ENCODE peak calls at places on chromosomes 13 and 19, in five cellular contexts. One of them, this sample, is unnamed.

GRCh38 chr19:29845576-29846176 is 33.9 kb downstream of the CCNE1 start:
- DNase-seq in GM12878: no peak
- DNase-seq in left ventricle myocardium inferior: no peak
- DNase-seq in body of pancreas: no peak
- DNase-seq in tibial nerve: no peak
- DNase-seq in this sample: no peak

GRCh38 chr19:40053491-40053890 is 2.5 kb downstream of the ZNF780B start:
- DNase-seq in GM12878: no peak
- DNase-seq in body of pancreas: no peak
- DNase-seq in left ventricle myocardium inferior: no peak
- DNase-seq in tibial nerve: no peak
- DNase-seq in this sample: no peak

GRCh38 chr13:40681341-40682051 is 15.1 kb upstream of the FOXO1 start:
- DNase-seq in tibial nerve: no peak
- DNase-seq in body of pancreas: no peak
- DNase-seq in left ventricle myocardium inferior: no peak
- DNase-seq in GM12878: no peak
- DNase-seq in this sample: no peak

GRCh38 chr13:43924549-43925245 is 45.0 kb downstream of the LACC1 start:
- DNase-seq in body of pancreas: no peak
- DNase-seq in left ventricle myocardium inferior: no peak
- DNase-seq in GM12878: peak
- DNase-seq in tibial nerve: no peak
- DNase-seq in this sample: no peak

GRCh38 chr13:51955281-51955771 is 55.9 kb downstream of the ATP7B start:
- DNase-seq in GM12878: no peak
- DNase-seq in tibial nerve: no peak
- DNase-seq in body of pancreas: no peak
- DNase-seq in left ventricle myocardium inferior: no peak
- DNase-seq in this sample: peak

GRCh38 chr19:57686727-57687126 is 5.0 kb downstream of the ZNF551 start:
- DNase-seq in GM12878: no peak
- DNase-seq in body of pancreas: no peak
- DNase-seq in left ventricle myocardium inferior: no peak
- DNase-seq in tibial nerve: no peak
- DNase-seq in this sample: no peak

GRCh38 chr13:34675626-34676025 is 266.4 kb upstream of the NBEA start:
- DNase-seq in GM12878: no peak
- DNase-seq in body of pancreas: no peak
- DNase-seq in tibial nerve: no peak
- DNase-seq in left ventricle myocardium inferior: no peak
- DNase-seq in this sample: no peak

GRCh38 chr19:48713041-48713863 is 6.3 kb downstream of the MAMSTR start:
- DNase-seq in left ventricle myocardium inferior: no peak
- DNase-seq in body of pancreas: peak
- DNase-seq in GM12878: no peak
- DNase-seq in tibial nerve: no peak
- DNase-seq in this sample: no peak

GRCh38 chr13:36807616-36808015 is 11.4 kb upstream of the RFXAP start:
- DNase-seq in GM12878: no peak
- DNase-seq in body of pancreas: no peak
- DNase-seq in left ventricle myocardium inferior: no peak
- DNase-seq in tibial nerve: no peak
- DNase-seq in this sample: no peak

GRCh38 chr13:90553167-90553566 is 794.3 kb upstream of the MIR17HG start:
- DNase-seq in tibial nerve: no peak
- DNase-seq in body of pancreas: no peak
- DNase-seq in GM12878: no peak
- DNase-seq in left ventricle myocardium inferior: no peak
- DNase-seq in this sample: no peak

DNA sequence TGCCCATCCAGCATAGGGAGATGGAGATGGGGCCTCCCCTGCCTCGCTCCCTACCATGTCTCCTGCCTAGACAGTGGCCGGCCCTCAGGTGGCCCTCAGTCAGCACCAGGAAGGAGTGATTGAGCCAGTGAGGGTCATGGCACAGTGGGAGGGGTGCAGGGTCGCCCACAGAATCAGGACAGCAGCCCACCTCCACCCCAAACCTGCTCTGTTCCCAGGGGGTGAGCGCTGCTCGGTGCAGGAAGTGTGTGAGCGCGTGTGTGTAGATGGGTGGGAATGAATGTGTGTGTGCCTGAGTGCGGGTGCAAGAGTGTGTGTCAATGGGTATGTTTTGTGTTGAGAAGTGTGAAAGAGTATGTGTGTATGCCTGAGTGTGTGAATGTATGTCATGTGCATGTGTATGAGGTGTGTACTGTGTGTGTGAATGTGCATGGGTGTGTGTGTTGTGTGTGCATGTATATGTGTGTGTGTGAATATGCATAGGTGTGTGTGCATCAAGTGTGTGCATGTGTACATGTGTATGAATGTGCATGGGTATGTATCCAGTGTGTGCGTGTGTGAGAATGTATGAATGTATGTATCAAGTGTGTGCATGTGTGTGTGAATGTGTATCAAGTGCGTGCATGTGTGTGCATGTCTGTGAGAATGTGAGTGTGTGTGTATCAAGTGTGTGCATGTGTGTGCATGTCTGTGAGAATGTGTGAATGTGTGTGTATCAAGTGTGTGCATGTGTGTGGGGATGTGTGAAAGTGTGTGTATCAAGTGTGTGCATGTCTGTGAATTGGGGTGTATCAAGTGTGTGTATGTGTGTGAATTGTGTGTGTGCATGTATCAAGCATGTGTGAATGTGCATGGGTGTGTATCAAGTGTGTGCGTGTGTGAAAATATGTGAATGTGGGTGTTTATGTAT is 12.0 kb downstream of the EVI5L start:
- DNase-seq in left ventricle myocardium inferior: peak
- DNase-seq in tibial nerve: no peak
- DNase-seq in GM12878: no peak
- DNase-seq in body of pancreas: no peak
- DNase-seq in this sample: no peak
- H3K4me3 ChIP-seq in left ventricle myocardium inferior: no peak
- H3K4me3 ChIP-seq in tibial nerve: no peak
- H3K4me3 ChIP-seq in GM12878: no peak
- H3K4me3 ChIP-seq in body of pancreas: no peak
- H3K4me3 ChIP-seq in this sample: no peak

DNA sequence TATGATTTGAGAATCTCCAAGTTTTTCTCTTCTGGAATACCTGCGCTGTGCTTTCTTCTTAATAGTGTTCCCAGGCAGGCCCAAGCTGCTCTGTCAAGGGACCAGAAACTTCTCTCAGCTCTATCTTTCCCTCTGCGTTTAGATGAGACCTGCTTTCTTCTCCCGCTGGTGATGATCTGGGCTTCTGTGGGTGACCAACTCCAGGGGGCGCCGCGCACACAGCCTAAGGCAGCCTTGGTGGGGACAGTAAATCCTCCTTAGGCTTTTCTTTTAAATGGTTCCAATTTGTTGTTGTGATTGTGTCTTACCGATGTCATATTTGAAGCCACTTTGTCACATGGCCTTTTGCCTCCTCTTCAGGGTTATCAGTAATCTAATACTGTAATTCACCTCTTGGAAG is 439.4 kb upstream of the KLF12 start:
- DNase-seq in body of pancreas: no peak
- DNase-seq in GM12878: no peak
- DNase-seq in left ventricle myocardium inferior: peak
- DNase-seq in tibial nerve: no peak
- DNase-seq in this sample: no peak
- TF ChIP-seq CTCF in body of pancreas: no peak
- TF ChIP-seq CTCF in GM12878: peak
- TF ChIP-seq CTCF in left ventricle myocardium inferior: peak
- TF ChIP-seq CTCF in tibial nerve: no peak
- TF ChIP-seq CTCF in this sample: peak

DNA sequence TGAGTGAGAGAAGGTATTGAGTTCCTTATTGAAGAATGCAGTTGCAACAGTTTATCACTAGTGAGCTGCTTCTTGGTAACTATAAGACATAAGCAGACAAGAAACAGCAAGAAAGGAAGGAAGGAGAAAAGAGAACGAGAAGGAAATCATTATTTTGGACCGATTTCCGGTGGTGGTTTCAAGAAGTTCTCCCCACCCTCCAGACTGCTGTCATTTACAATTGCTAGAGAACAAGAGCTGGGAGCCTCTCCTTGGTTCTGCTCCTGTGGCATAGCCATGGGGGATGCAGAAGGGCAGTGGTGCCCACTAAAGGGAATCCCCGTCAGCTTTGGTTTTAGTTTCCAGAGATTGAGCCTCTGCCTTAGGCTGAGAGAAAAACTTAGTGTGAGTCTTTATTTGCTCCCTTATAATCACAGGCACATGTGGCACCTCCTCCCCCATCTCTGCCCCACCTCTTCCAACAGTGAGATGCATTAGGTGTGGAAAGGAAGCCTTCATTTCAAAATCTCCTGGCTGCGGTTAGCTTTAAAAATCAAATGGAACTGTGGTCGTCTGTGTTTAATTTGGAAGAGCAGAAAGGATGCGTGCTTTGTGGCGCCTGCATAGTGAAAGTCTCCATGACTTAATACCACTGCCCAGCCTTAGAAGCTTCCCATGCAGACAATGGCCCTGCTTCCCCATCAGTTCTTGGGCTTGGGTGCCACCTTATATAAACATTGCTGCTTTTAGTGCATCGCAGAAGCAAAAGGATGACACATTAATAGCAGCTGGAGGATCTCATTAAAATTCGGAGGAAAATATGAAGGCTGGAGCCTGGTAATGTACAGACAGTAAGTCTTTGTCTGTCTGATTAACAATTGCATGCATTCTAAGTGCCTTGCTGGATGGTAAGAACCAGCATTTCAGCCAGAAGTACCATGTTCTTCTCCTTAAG is 25.0 kb downstream of the LRCH1 start:
- DNase-seq in GM12878: no peak
- DNase-seq in left ventricle myocardium inferior: no peak
- DNase-seq in tibial nerve: no peak
- DNase-seq in body of pancreas: no peak
- DNase-seq in this sample: no peak
- H3K4me3 ChIP-seq in GM12878: peak
- H3K4me3 ChIP-seq in left ventricle myocardium inferior: no peak
- H3K4me3 ChIP-seq in tibial nerve: no peak
- H3K4me3 ChIP-seq in body of pancreas: no peak
- H3K4me3 ChIP-seq in this sample: no peak

DNA sequence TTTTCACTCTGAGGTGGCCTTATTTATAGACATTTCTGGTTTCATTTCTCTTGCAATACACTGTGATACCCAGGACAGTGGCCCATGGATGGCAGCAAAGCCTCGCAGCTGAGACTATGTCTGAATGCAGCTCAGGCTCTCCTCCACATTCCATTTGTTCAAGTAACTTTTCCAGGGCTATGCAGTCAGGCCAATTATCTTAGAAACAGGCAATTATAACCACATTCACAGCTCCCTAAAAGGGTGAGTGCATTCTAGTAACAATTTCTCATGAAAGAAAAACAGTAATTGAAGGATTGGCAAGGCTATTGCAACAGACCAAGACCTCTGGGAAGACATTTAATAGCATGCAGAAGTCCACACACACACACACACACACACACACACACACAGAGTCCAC is 264.0 kb downstream of the TBC1D4 start:
- DNase-seq in left ventricle myocardium inferior: no peak
- DNase-seq in tibial nerve: no peak
- DNase-seq in GM12878: no peak
- DNase-seq in body of pancreas: no peak
- DNase-seq in this sample: peak
- TF ChIP-seq CTCF in left ventricle myocardium inferior: no peak
- TF ChIP-seq CTCF in tibial nerve: no peak
- TF ChIP-seq CTCF in GM12878: peak
- TF ChIP-seq CTCF in body of pancreas: no peak
- TF ChIP-seq CTCF in this sample: peak

DNA sequence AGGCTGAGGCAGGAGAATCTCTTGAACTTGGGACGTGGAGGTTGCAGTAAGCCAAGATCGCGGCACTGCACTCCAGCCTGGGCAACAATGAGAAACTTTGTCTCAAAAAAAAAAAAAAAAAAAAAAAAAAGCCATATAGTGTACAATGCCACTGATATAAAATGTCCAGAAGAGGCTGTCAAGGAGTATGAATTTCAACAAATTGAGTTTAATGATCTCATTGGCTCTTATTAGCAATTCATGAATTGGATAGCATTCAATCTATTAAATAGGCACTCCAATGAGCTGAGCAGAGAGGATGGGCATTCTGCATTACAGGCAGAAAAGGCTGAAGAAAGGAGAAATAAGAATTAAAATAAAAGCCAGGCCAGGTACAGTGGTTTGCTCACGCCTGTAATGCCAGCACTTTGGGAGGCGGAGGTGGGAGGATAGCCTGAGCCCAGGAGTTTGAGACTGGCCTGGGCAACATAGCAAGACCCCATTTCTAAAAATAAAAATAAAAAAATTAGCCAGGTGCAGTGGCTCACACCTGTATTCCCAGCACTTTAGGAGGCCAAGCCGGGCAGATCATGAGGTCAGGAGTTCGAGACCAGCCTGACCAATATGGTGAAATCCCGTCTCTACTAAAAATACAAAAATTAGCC is 757 bp upstream of the LMNB2 start:
- DNase-seq in GM12878: no peak
- DNase-seq in tibial nerve: no peak
- DNase-seq in left ventricle myocardium inferior: no peak
- DNase-seq in body of pancreas: no peak
- DNase-seq in this sample: no peak
- H3K4me3 ChIP-seq in GM12878: peak
- H3K4me3 ChIP-seq in tibial nerve: peak
- H3K4me3 ChIP-seq in left ventricle myocardium inferior: peak
- H3K4me3 ChIP-seq in body of pancreas: no peak
- H3K4me3 ChIP-seq in this sample: peak

DNA sequence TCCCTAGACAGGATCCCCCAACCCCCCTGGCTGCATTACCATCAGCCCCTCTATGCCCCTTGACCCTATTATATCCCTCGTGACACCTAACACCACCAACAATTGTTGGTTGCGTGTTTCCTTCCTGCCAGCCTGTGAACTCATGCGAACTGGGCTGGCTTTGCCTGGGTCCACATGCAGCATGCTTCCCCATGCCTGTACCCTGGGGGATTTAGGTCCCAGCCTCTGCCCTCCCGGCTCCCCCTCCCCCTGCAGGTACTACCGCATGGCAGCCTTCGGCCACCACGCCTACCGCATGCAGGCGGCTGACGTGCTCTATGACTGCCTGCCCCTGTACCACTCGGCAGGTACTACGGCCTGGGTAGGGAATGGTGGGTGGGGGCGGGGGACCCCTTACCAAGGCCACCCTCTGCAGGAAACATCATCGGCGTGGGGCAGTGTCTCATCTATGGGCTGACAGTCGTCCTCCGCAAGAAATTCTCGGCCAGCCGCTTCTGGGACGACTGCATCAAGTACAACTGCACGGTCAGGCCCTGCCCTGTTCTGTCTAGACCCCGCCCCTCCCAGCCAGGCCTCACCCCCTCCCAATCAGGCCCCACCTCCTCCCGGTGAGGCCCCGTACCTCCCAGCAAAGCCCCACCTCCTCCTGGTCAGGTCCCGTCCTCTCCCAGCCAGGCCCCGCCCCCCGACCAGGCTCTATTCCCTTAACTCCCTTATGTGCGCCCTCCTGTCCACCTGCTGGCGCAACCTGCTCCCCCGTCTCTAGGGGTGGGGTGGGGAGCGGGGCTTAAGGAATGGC is 18.5 kb downstream of the SLC27A1 start:
- DNase-seq in tibial nerve: no peak
- DNase-seq in body of pancreas: peak
- DNase-seq in GM12878: no peak
- DNase-seq in left ventricle myocardium inferior: peak
- DNase-seq in this sample: no peak
- TF ChIP-seq CTCF in tibial nerve: no peak
- TF ChIP-seq CTCF in body of pancreas: peak
- TF ChIP-seq CTCF in GM12878: peak
- TF ChIP-seq CTCF in left ventricle myocardium inferior: no peak
- TF ChIP-seq CTCF in this sample: no peak

This sample was measured in astrocyte of the spinal cord.